ENCODE peak calls at places on chromosomes 2 and 18, in eight cellular contexts. H is T-helper 1 cell; U is RWPE2; Z is GM20000; O is endothelial cell; T is HTR-8/SVneo; E is memory B cell; J is activated naive CD4-positive, alpha-beta T cell treated with anti-CD3 and anti-CD28 coated beads, Interleukin-2, amount 10 ng/mL, durations not matched to agents 7 days and 5 days. W is an unnamed sample.

GRCh38 chr18:54020346-54020745 is 204.1 kb downstream of the MBD2 start:
- DNase-seq in H (no peak), U (no peak), Z (no peak), O (no peak), T (no peak), E (no peak), J (no peak), W (no peak)

GRCh38 chr2:33275689-33276444 is 200.6 kb upstream of the RASGRP3 start:
- DNase-seq in H (peak), U (peak), Z (no peak), O (no peak), T (peak), E (no peak), J (no peak), W (no peak)

GRCh38 chr2:112542974-112543760 is 902 bp downstream of the POLR1B start:
- DNase-seq in H (peak), U (no peak), Z (peak), O (no peak), T (peak), E (no peak), J (peak), W (peak)

GRCh38 chr2:227325824-227326195 is 759 bp downstream of the MFF start:
- DNase-seq in H (no peak), U (no peak), Z (peak), O (peak), T (peak), E (no peak), J (peak), W (peak)

GRCh38 chr2:220185766-220186165 is 558.3 kb downstream of the SLC4A3 start:
- DNase-seq in H (no peak), U (no peak), Z (no peak), O (no peak), T (no peak), E (no peak), J (no peak), W (no peak)

GRCh38 chr2:216741223-216741593 is 45.9 kb upstream of the IGFBP5 start:
- DNase-seq in H (no peak), U (no peak), Z (no peak), O (no peak), T (no peak), E (no peak), J (no peak), W (no peak)

GRCh38 chr2:241818229-241818942 is 9.4 kb downstream of the NEU4 start:
- DNase-seq in H (no peak), U (no peak), Z (no peak), O (no peak), T (no peak), E (peak), J (no peak), W (no peak)

GRCh38 chr2:41935004-41935401 is 112.8 kb upstream of the PKDCC start:
- DNase-seq in H (no peak), U (no peak), Z (no peak), O (no peak), T (no peak), E (no peak), J (no peak), W (no peak)

GRCh38 chr2:240872317-240873097 is 3.9 kb downstream of the AGXT start:
- DNase-seq in H (no peak), U (peak), Z (no peak), O (no peak), T (no peak), E (no peak), J (no peak), W (no peak)

GRCh38 chr2:205462681-205463345 is 219.5 kb upstream of the NRP2 start:
- DNase-seq in H (no peak), U (no peak), Z (no peak), O (no peak), T (no peak), E (no peak), J (no peak), W (no peak)

GRCh38 chr2:235638541-235639192 is 144.8 kb downstream of the AGAP1 start:
- DNase-seq in H (no peak), U (no peak), Z (no peak), O (peak), T (no peak), E (no peak), J (no peak), W (no peak)

GRCh38 chr2:46821600-46821999 is 94.0 kb downstream of the MCFD2 start:
- DNase-seq in H (no peak), U (no peak), Z (no peak), O (no peak), T (no peak), E (no peak), J (no peak), W (no peak)

W was measured in DND-41.